ENCODE peak calls at places on chromosomes 1 and 21, in six cellular contexts. G is frontal cortex, L is DMS153, I is HTR-8/SVneo, S is EL, P is ovary. A is an unnamed sample.
A peak's percentile ranks its signal among the peaks of the same experiment; 100 is the strongest.

GRCh38 chr21:16193758-16194606 is 464.2 kb downstream of the USP25 start:
- DNase-seq in G (no peak), I (peak; percentile 20), L (no peak), S (peak; percentile 86), P (peak; percentile 67), A (no peak)

GRCh38 chr1:119347858-119348257 is 20.7 kb upstream of the HAO2 start:
- DNase-seq in S (peak; percentile 71), P (no peak), I (no peak), G (no peak), L (no peak), A (no peak)

GRCh38 chr1:224881762-224882211 is 47.7 kb upstream of the DNAH14 start:
- DNase-seq in L (no peak), P (no peak), G (no peak), S (no peak), I (no peak), A (no peak)

GRCh38 chr21:44759628-44760285 is 41.9 kb downstream of the UBE2G2 start:
- DNase-seq in I (no peak), S (no peak), P (no peak), G (no peak), L (no peak), A (no peak)

GRCh38 chr1:61253912-61254628 is 171.7 kb downstream of the NFIA start:
- DNase-seq in S (no peak), G (no peak), P (no peak), I (no peak), L (no peak), A (no peak)

GRCh38 chr1:10402729-10403274 is 3.9 kb downstream of the PGD start:
- DNase-seq in I (no peak), L (no peak), S (peak; percentile 73), P (no peak), G (no peak), A (no peak)

GRCh38 chr1:6587261-6588005 is 7.6 kb downstream of the ZBTB48 start:
- DNase-seq in I (no peak), G (no peak), S (no peak), P (no peak), L (no peak), A (no peak)

GRCh38 chr1:211638246-211638645 is 37.2 kb downstream of the NEK2 start:
- DNase-seq in L (no peak), G (no peak), P (no peak), S (no peak), I (no peak), A (no peak)

GRCh38 chr1:200670215-200671118 is 760 bp upstream of the DDX59 start:
- DNase-seq in P (no peak), G (peak; percentile 53), I (peak; percentile 56), L (peak; percentile 52), S (no peak), A (no peak)

GRCh38 chr1:32858791-32859190 is 11.9 kb downstream of the FNDC5 start:
- DNase-seq in I (no peak), L (no peak), G (no peak), P (no peak), S (no peak), A (no peak)

GRCh38 chr1:153921803-153922075 is 1.0 kb downstream of the GATAD2B start:
- DNase-seq in I (no peak), P (no peak), G (no peak), L (no peak), S (no peak), A (no peak)

GRCh38 chr21:35275776-35276175 is 226.7 kb upstream of the RUNX1 start:
- DNase-seq in L (no peak), G (no peak), I (no peak), S (no peak), P (no peak), A (no peak)

GRCh38 chr1:50783286-50783685 is 176.8 kb downstream of the FAF1 start:
- DNase-seq in P (no peak), L (no peak), G (no peak), I (no peak), S (no peak), A (no peak)

GRCh38 chr21:33197546-33197945 is 32.2 kb upstream of the IFNAR2 start:
- DNase-seq in S (no peak), I (no peak), L (no peak), P (no peak), G (no peak), A (no peak)

GRCh38 chr1:100246738-100247137 is 2.9 kb downstream of the DBT start:
- DNase-seq in G (no peak), I (no peak), P (no peak), L (no peak), S (no peak), A (no peak)

GRCh38 chr1:197774691-197775281 is 494 bp downstream of the DENND1B start:
- DNase-seq in I (peak; percentile 28), P (peak; percentile 48), S (peak; percentile 56), L (no peak), G (peak; percentile 48), A (peak; percentile 43)

GRCh38 chr1:118340928-118341905 is 156.2 kb upstream of the SPAG17 start:
- DNase-seq in I (no peak), P (no peak), G (no peak), S (peak; percentile 54), L (no peak), A (no peak)

GRCh38 chr1:196001188-196001587 is 607.1 kb downstream of the KCNT2 start:
- DNase-seq in S (no peak), I (no peak), P (no peak), G (no peak), L (no peak), A (no peak)

GRCh38 chr1:56025942-56026341 is 553.4 kb downstream of the PLPP3 start:
- DNase-seq in L (no peak), S (no peak), G (no peak), I (no peak), P (no peak), A (no peak)

GRCh38 chr1:212514056-212514614 is 81.4 kb downstream of the NENF start:
- DNase-seq in P (peak; percentile 21), L (peak; percentile 97), G (peak; percentile 57), I (peak; percentile 42), S (peak; percentile 76), A (no peak)

GRCh38 chr1:115838805-115839705 is 1.9 kb downstream of the NHLH2 start:
- DNase-seq in S (peak; percentile 34), I (no peak), G (peak; percentile 41), L (peak; percentile 52), P (no peak), A (no peak)

GRCh38 chr21:20998456-20998789 is 214 bp downstream of the NCAM2 start:
- DNase-seq in P (no peak), G (no peak), I (peak; percentile 5), L (no peak), S (no peak), A (no peak)

GRCh38 chr1:195202271-195202670 is 1406.0 kb downstream of the KCNT2 start:
- DNase-seq in P (peak; percentile 25), L (peak; percentile 85), G (no peak), S (no peak), I (no peak), A (no peak)

GRCh38 chr1:113040718-113041412 is 32.1 kb upstream of the LRIG2 start:
- DNase-seq in S (no peak), I (no peak), P (no peak), G (no peak), L (no peak), A (no peak)

GRCh38 chr1:114033961-114034360 is 54.7 kb downstream of the OLFML3 start:
- DNase-seq in G (no peak), P (no peak), L (no peak), I (no peak), S (no peak), A (no peak)